ENCODE peak calls at places on chromosomes 1 and 21, in seven cellular contexts. E, V, R, X, P, A and J are unnamed samples.

GRCh38 chr1:16020325-16020724 is 1.5 kb upstream of the CLCNKA start:
- DNase-seq in V (no peak), E (no peak), P (no peak), X (no peak), A (no peak), R (no peak), J (no peak)

GRCh38 chr1:53979712-53980450 is 33.7 kb downstream of the LRRC42 start:
- DNase-seq in A (no peak), P (no peak), R (no peak), X (no peak), V (no peak), E (no peak), J (no peak)

GRCh38 chr21:45124596-45124995 is 50.2 kb downstream of the ADARB1 start:
- DNase-seq in P (no peak), X (no peak), A (no peak), E (no peak), V (no peak), R (no peak), J (no peak)

GRCh38 chr1:117818456-117818855 is 111.0 kb downstream of the GDAP2 start:
- DNase-seq in E (no peak), P (no peak), A (no peak), X (no peak), R (no peak), V (no peak), J (no peak)

GRCh38 chr1:30758785-30759380 is 1.3 kb upstream of the LAPTM5 start:
- DNase-seq in A (no peak), P (no peak), V (no peak), E (no peak), R (no peak), X (no peak), J (no peak)

GRCh38 chr1:160093069-160093395 is 5.4 kb downstream of the IGSF8 start:
- DNase-seq in X (no peak), V (no peak), A (no peak), R (no peak), P (no peak), E (no peak), J (no peak)

GRCh38 chr21:40901690-40902089 is 54.7 kb upstream of the DSCAM start:
- DNase-seq in E (no peak), A (no peak), R (no peak), P (no peak), X (no peak), V (peak), J (no peak)

GRCh38 chr1:227786673-227787512 is 28.6 kb upstream of the PRSS38 start:
- DNase-seq in E (no peak), X (no peak), R (no peak), V (no peak), P (no peak), A (no peak), J (no peak)

GRCh38 chr1:246110343-246111219 is 396.5 kb downstream of the SMYD3 start:
- DNase-seq in E (no peak), V (peak), R (no peak), A (no peak), X (no peak), P (peak), J (no peak)

GRCh38 chr1:198519639-198520501 is 20.6 kb downstream of the ATP6V1G3 start:
- DNase-seq in E (no peak), P (no peak), X (no peak), R (no peak), V (no peak), A (no peak), J (no peak)

GRCh38 chr1:14887936-14888335 is 265.6 kb upstream of the TMEM51 start:
- DNase-seq in V (no peak), P (no peak), E (no peak), R (no peak), X (no peak), A (no peak), J (no peak)

GRCh38 chr1:50661626-50662025 is 238.4 kb upstream of the DMRTA2 start:
- DNase-seq in V (no peak), X (no peak), E (no peak), R (no peak), P (no peak), A (no peak), J (no peak)